ENCODE peak calls at places on chromosomes 2 and 18, in five cellular contexts. One of them, this sample, is unnamed.

GRCh38 chr2:136381722-136382633 is 264.0 kb upstream of the CXCR4 start:
- DNase-seq in foreskin fibroblast: no peak
- DNase-seq in GM23248: no peak
- DNase-seq in GM06990: peak; percentile 89
- DNase-seq in lower lobe of right lung: peak; percentile 54
- DNase-seq in this sample: peak; percentile 84

GRCh38 chr2:37365669-37366068 is 21.2 kb downstream of the QPCT start:
- DNase-seq in GM23248: peak; percentile 48
- DNase-seq in foreskin fibroblast: peak; percentile 44
- DNase-seq in GM06990: no peak
- DNase-seq in lower lobe of right lung: no peak
- DNase-seq in this sample: no peak

GRCh38 chr18:23498877-23499570 is 4.3 kb upstream of the RMC1 start:
- DNase-seq in foreskin fibroblast: peak; percentile 81
- DNase-seq in lower lobe of right lung: peak; percentile 78
- DNase-seq in GM23248: peak; percentile 92
- DNase-seq in GM06990: peak; percentile 45
- DNase-seq in this sample: peak; percentile 91

GRCh38 chr2:96143848-96144480 is 1.3 kb downstream of the DUSP2 start:
- DNase-seq in lower lobe of right lung: peak; percentile 44
- DNase-seq in GM06990: peak; percentile 66
- DNase-seq in foreskin fibroblast: no peak
- DNase-seq in GM23248: no peak
- DNase-seq in this sample: peak; percentile 84

GRCh38 chr2:134431837-134432437 is 178.1 kb downstream of the MGAT5 start:
- DNase-seq in GM23248: peak; percentile 58
- DNase-seq in GM06990: no peak
- DNase-seq in lower lobe of right lung: no peak
- DNase-seq in foreskin fibroblast: peak; percentile 65
- DNase-seq in this sample: no peak

GRCh38 chr2:75481041-75481836 is 79.5 kb downstream of the EVA1A start:
- DNase-seq in lower lobe of right lung: no peak
- DNase-seq in GM06990: no peak
- DNase-seq in foreskin fibroblast: peak; percentile 53
- DNase-seq in GM23248: peak; percentile 55
- DNase-seq in this sample: no peak

GRCh38 chr2:38765149-38765548 is 12.9 kb upstream of the GEMIN6 start:
- DNase-seq in GM06990: no peak
- DNase-seq in GM23248: peak; percentile 78
- DNase-seq in foreskin fibroblast: peak; percentile 36
- DNase-seq in lower lobe of right lung: no peak
- DNase-seq in this sample: no peak

GRCh38 chr2:99862566-99862965 is 279.8 kb downstream of the AFF3 start:
- DNase-seq in GM23248: no peak
- DNase-seq in GM06990: no peak
- DNase-seq in lower lobe of right lung: no peak
- DNase-seq in foreskin fibroblast: no peak
- DNase-seq in this sample: no peak

GRCh38 chr2:55617160-55618024 is at the start of gene PPP4R3B:
- DNase-seq in lower lobe of right lung: peak; percentile 100
- DNase-seq in foreskin fibroblast: peak; percentile 100
- DNase-seq in GM23248: peak; percentile 100
- DNase-seq in GM06990: peak; percentile 100
- DNase-seq in this sample: peak; percentile 100

GRCh38 chr18:75208836-75209128 is 157 bp downstream of the PTGR3 start:
- DNase-seq in lower lobe of right lung: no peak
- DNase-seq in GM23248: no peak
- DNase-seq in foreskin fibroblast: no peak
- DNase-seq in GM06990: no peak
- DNase-seq in this sample: peak; percentile 92

GRCh38 chr2:149692837-149693518 is 105.4 kb upstream of the MMADHC start:
- DNase-seq in foreskin fibroblast: peak; percentile 28
- DNase-seq in lower lobe of right lung: no peak
- DNase-seq in GM06990: no peak
- DNase-seq in GM23248: peak; percentile 17
- DNase-seq in this sample: no peak

GRCh38 chr2:239376942-239377531 is 23.8 kb downstream of the HDAC4 start:
- DNase-seq in GM23248: no peak
- DNase-seq in lower lobe of right lung: peak; percentile 30
- DNase-seq in GM06990: no peak
- DNase-seq in foreskin fibroblast: no peak
- DNase-seq in this sample: peak; percentile 69

GRCh38 chr2:110853516-110853915 is 121.1 kb downstream of the ACOXL start:
- DNase-seq in GM23248: peak; percentile 45
- DNase-seq in lower lobe of right lung: no peak
- DNase-seq in GM06990: no peak
- DNase-seq in foreskin fibroblast: peak; percentile 38
- DNase-seq in this sample: peak; percentile 80

GRCh38 chr2:12317853-12318426 is 398.8 kb upstream of the TRIB2 start:
- DNase-seq in GM23248: peak; percentile 96
- DNase-seq in lower lobe of right lung: no peak
- DNase-seq in foreskin fibroblast: peak; percentile 95
- DNase-seq in GM06990: no peak
- DNase-seq in this sample: no peak

GRCh38 chr2:53575606-53576360 is 191.8 kb upstream of the CHAC2 start:
- DNase-seq in GM06990: no peak
- DNase-seq in foreskin fibroblast: no peak
- DNase-seq in lower lobe of right lung: no peak
- DNase-seq in GM23248: no peak
- DNase-seq in this sample: no peak

GRCh38 chr2:110121592-110121991 is 6.0 kb upstream of the MALL start:
- DNase-seq in lower lobe of right lung: no peak
- DNase-seq in GM06990: no peak
- DNase-seq in foreskin fibroblast: no peak
- DNase-seq in GM23248: no peak
- DNase-seq in this sample: no peak

GRCh38 chr18:49487711-49488310 is 777 bp upstream of the C18orf32 start:
- DNase-seq in GM06990: no peak
- DNase-seq in foreskin fibroblast: peak; percentile 36
- DNase-seq in GM23248: no peak
- DNase-seq in lower lobe of right lung: no peak
- DNase-seq in this sample: no peak

GRCh38 chr2:24121469-24121868 is 1.7 kb downstream of the PFN4 start:
- DNase-seq in GM06990: no peak
- DNase-seq in foreskin fibroblast: no peak
- DNase-seq in lower lobe of right lung: no peak
- DNase-seq in GM23248: no peak
- DNase-seq in this sample: no peak

GRCh38 chr2:152336854-152337510 is 2.0 kb downstream of the FMNL2 start:
- DNase-seq in lower lobe of right lung: no peak
- DNase-seq in GM06990: peak; percentile 4
- DNase-seq in foreskin fibroblast: peak; percentile 52
- DNase-seq in GM23248: peak; percentile 58
- DNase-seq in this sample: no peak

GRCh38 chr2:20182241-20182931 is 42.5 kb downstream of the SDC1 start:
- DNase-seq in lower lobe of right lung: peak; percentile 93
- DNase-seq in GM06990: no peak
- DNase-seq in foreskin fibroblast: peak; percentile 38
- DNase-seq in GM23248: peak; percentile 86
- DNase-seq in this sample: peak; percentile 59

GRCh38 chr18:49648811-49649210 is 87.0 kb downstream of the LIPG start:
- DNase-seq in foreskin fibroblast: no peak
- DNase-seq in GM23248: no peak
- DNase-seq in GM06990: no peak
- DNase-seq in lower lobe of right lung: no peak
- DNase-seq in this sample: peak; percentile 6

GRCh38 chr18:26103579-26103978 is 13.2 kb upstream of the SS18 start:
- DNase-seq in lower lobe of right lung: no peak
- DNase-seq in foreskin fibroblast: no peak
- DNase-seq in GM06990: no peak
- DNase-seq in GM23248: no peak
- DNase-seq in this sample: no peak

GRCh38 chr2:151945186-151945585 is 117.0 kb upstream of the ARL5A start:
- DNase-seq in GM23248: no peak
- DNase-seq in lower lobe of right lung: no peak
- DNase-seq in foreskin fibroblast: no peak
- DNase-seq in GM06990: no peak
- DNase-seq in this sample: no peak

GRCh38 chr2:44974064-44974715 is 32.7 kb downstream of the SIX3 start:
- DNase-seq in foreskin fibroblast: peak; percentile 82
- DNase-seq in GM23248: peak; percentile 80
- DNase-seq in GM06990: no peak
- DNase-seq in lower lobe of right lung: no peak
- DNase-seq in this sample: no peak

GRCh38 chr2:105617631-105618350 is 126.9 kb upstream of the NCK2 start:
- DNase-seq in GM23248: no peak
- DNase-seq in GM06990: no peak
- DNase-seq in lower lobe of right lung: no peak
- DNase-seq in foreskin fibroblast: no peak
- DNase-seq in this sample: no peak

GRCh38 chr2:73952499-73953446 is 26.1 kb downstream of the DGUOK start:
- DNase-seq in foreskin fibroblast: peak; percentile 71
- DNase-seq in GM06990: no peak
- DNase-seq in GM23248: peak; percentile 68
- DNase-seq in lower lobe of right lung: peak; percentile 54
- DNase-seq in this sample: no peak

GRCh38 chr2:75540994-75541393 is 19.7 kb downstream of the EVA1A start:
- DNase-seq in lower lobe of right lung: no peak
- DNase-seq in GM06990: no peak
- DNase-seq in foreskin fibroblast: peak; percentile 52
- DNase-seq in GM23248: no peak
- DNase-seq in this sample: no peak

GRCh38 chr2:187553908-187554703 is at the start of gene TFPI:
- DNase-seq in GM23248: peak; percentile 80
- DNase-seq in GM06990: peak; percentile 12
- DNase-seq in foreskin fibroblast: peak; percentile 82
- DNase-seq in lower lobe of right lung: no peak
- DNase-seq in this sample: no peak

GRCh38 chr2:100767224-100767653 is 52.7 kb upstream of the NPAS2 start:
- DNase-seq in GM23248: peak; percentile 78
- DNase-seq in GM06990: no peak
- DNase-seq in foreskin fibroblast: peak; percentile 88
- DNase-seq in lower lobe of right lung: no peak
- DNase-seq in this sample: no peak

GRCh38 chr2:227703961-227704360 is 13.9 kb downstream of the SLC19A3 start:
- DNase-seq in GM06990: no peak
- DNase-seq in lower lobe of right lung: no peak
- DNase-seq in GM23248: peak; percentile 77
- DNase-seq in foreskin fibroblast: peak; percentile 57
- DNase-seq in this sample: no peak

GRCh38 chr18:34562252-34562870 is 147.7 kb upstream of the DTNA start:
- DNase-seq in foreskin fibroblast: no peak
- DNase-seq in lower lobe of right lung: no peak
- DNase-seq in GM23248: no peak
- DNase-seq in GM06990: no peak
- DNase-seq in this sample: no peak

GRCh38 chr2:227655454-227655853 is 11.2 kb upstream of the SCYGR5 start:
- DNase-seq in GM06990: no peak
- DNase-seq in lower lobe of right lung: no peak
- DNase-seq in foreskin fibroblast: peak; percentile 93
- DNase-seq in GM23248: peak; percentile 95
- DNase-seq in this sample: no peak

GRCh38 chr2:221371347-221371746 is 200.8 kb downstream of the EPHA4 start:
- DNase-seq in lower lobe of right lung: no peak
- DNase-seq in GM06990: no peak
- DNase-seq in foreskin fibroblast: no peak
- DNase-seq in GM23248: no peak
- DNase-seq in this sample: no peak
- H3K4me3 ChIP-seq in lower lobe of right lung: no peak overlapping the region
- H3K4me3 ChIP-seq in GM06990: no peak overlapping the region
- H3K4me3 ChIP-seq in foreskin fibroblast: no peak overlapping the region
- H3K4me3 ChIP-seq in GM23248: no peak overlapping the region
- H3K4me3 ChIP-seq in this sample: no peak overlapping the region

GRCh38 chr2:2656046-2656715 is 325.1 kb upstream of the MYT1L start:
- DNase-seq in GM23248: no peak
- DNase-seq in GM06990: no peak
- DNase-seq in foreskin fibroblast: no peak
- DNase-seq in lower lobe of right lung: no peak
- DNase-seq in this sample: peak; percentile 75

GRCh38 chr2:2650608-2651375 is 319.7 kb upstream of the MYT1L start:
- DNase-seq in GM06990: no peak
- DNase-seq in lower lobe of right lung: no peak
- DNase-seq in foreskin fibroblast: no peak
- DNase-seq in GM23248: no peak
- DNase-seq in this sample: peak; percentile 58

GRCh38 chr2:2649109-2650072 is 318.3 kb upstream of the MYT1L start:
- DNase-seq in GM23248: no peak
- DNase-seq in GM06990: no peak
- DNase-seq in foreskin fibroblast: no peak
- DNase-seq in lower lobe of right lung: no peak
- DNase-seq in this sample: peak; percentile 65

GRCh38 chr2:2655451-2655850 is 324.4 kb upstream of the MYT1L start:
- DNase-seq in foreskin fibroblast: no peak
- DNase-seq in GM23248: no peak
- DNase-seq in GM06990: no peak
- DNase-seq in lower lobe of right lung: no peak
- DNase-seq in this sample: no peak

GRCh38 chr2:2653221-2653620 is 322.1 kb upstream of the MYT1L start:
- DNase-seq in GM06990: no peak
- DNase-seq in foreskin fibroblast: no peak
- DNase-seq in GM23248: no peak
- DNase-seq in lower lobe of right lung: no peak
- DNase-seq in this sample: peak; percentile 2
- H3K4me3 ChIP-seq in GM06990: no peak overlapping the region
- H3K4me3 ChIP-seq in foreskin fibroblast: no peak overlapping the region
- H3K4me3 ChIP-seq in GM23248: no peak overlapping the region
- H3K4me3 ChIP-seq in lower lobe of right lung: no peak overlapping the region
- H3K4me3 ChIP-seq in this sample: no peak overlapping the region

DNA sequence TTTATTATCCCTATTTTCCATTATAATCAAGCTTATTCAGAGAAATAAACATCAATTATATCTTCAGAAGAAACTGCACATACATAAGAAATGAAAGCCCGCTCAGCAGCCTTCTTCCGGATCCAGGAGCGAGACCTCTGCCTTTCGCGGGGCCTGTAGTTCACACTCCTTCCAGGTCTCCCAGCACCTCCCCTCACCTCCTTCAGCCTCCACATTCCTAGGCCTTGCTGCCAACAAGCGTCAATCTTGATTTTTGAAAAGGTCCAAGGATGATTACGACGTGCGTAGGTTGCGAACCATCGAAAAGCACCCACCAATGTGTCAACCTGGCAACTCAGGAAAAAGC is 355 bp upstream of the KIDINS220 start:
- DNase-seq in lower lobe of right lung: no peak
- DNase-seq in GM23248: no peak
- DNase-seq in foreskin fibroblast: no peak
- DNase-seq in GM06990: no peak
- DNase-seq in this sample: no peak
- H3K4me3 ChIP-seq in lower lobe of right lung: peak overlapping the region; percentile 99
- H3K4me3 ChIP-seq in GM23248: peak overlapping the region; percentile 94
- H3K4me3 ChIP-seq in foreskin fibroblast: peak overlapping the region; percentile 82
- H3K4me3 ChIP-seq in GM06990: no peak overlapping the region
- H3K4me3 ChIP-seq in this sample: peak overlapping the region; percentile 92

GRCh38 chr2:113176696-113177355 is 3.1 kb downstream of the PSD4 start:
- DNase-seq in GM06990: no peak
- DNase-seq in GM23248: no peak
- DNase-seq in lower lobe of right lung: no peak
- DNase-seq in foreskin fibroblast: no peak
- DNase-seq in this sample: peak; percentile 61

GRCh38 chr2:113175101-113175628 is 1.4 kb downstream of the PSD4 start:
- DNase-seq in GM23248: no peak
- DNase-seq in foreskin fibroblast: no peak
- DNase-seq in GM06990: peak; percentile 71
- DNase-seq in lower lobe of right lung: no peak
- DNase-seq in this sample: peak; percentile 86

GRCh38 chr2:113174369-113174735 is 581 bp downstream of the PSD4 start:
- DNase-seq in foreskin fibroblast: no peak
- DNase-seq in GM23248: no peak
- DNase-seq in GM06990: no peak
- DNase-seq in lower lobe of right lung: no peak
- DNase-seq in this sample: peak; percentile 79

GRCh38 chr2:113178069-113178468 is 4.3 kb downstream of the PSD4 start:
- DNase-seq in foreskin fibroblast: no peak
- DNase-seq in GM06990: no peak
- DNase-seq in lower lobe of right lung: no peak
- DNase-seq in GM23248: no peak
- DNase-seq in this sample: peak; percentile 31

GRCh38 chr2:113175736-113176695 is 2.2 kb downstream of the PSD4 start:
- DNase-seq in GM23248: no peak
- DNase-seq in GM06990: no peak
- DNase-seq in lower lobe of right lung: no peak
- DNase-seq in foreskin fibroblast: no peak
- DNase-seq in this sample: peak; percentile 88
- H3K4me3 ChIP-seq in GM23248: no peak overlapping the region
- H3K4me3 ChIP-seq in GM06990: peak overlapping the region; percentile 81
- H3K4me3 ChIP-seq in lower lobe of right lung: peak overlapping the region; percentile 51
- H3K4me3 ChIP-seq in foreskin fibroblast: no peak overlapping the region
- H3K4me3 ChIP-seq in this sample: peak overlapping the region; percentile 80

This sample was measured in spleen.